ENCODE peak calls at places on chromosomes 5 and 9, in six cellular contexts. G, J, H, K, Y and N are unnamed samples.

GRCh38 chr9:121769939-121770338 is 118.5 kb downstream of the DAB2IP start:
- DNase-seq in Y (no peak), J (no peak), H (no peak), G (no peak), K (no peak), N (no peak)

GRCh38 chr9:134317431-134318414 is 8.5 kb upstream of the RXRA start:
- DNase-seq in K (no peak), G (no peak), Y (no peak), H (no peak), J (no peak), N (peak; percentile 73)

GRCh38 chr9:131107760-131108159 is 11.4 kb downstream of the AIF1L start:
- DNase-seq in K (no peak), G (no peak), J (no peak), Y (no peak), H (no peak), N (no peak)

GRCh38 chr9:136545065-136545965 is 533 bp downstream of the NOTCH1 start:
- DNase-seq in H (peak; percentile 28), K (peak; percentile 54), G (no peak), J (no peak), Y (no peak), N (no peak)

GRCh38 chr5:144237851-144238250 is 67.2 kb downstream of the KCTD16 start:
- DNase-seq in K (no peak), J (peak; percentile 16), G (no peak), Y (no peak), H (no peak), N (peak; percentile 1)

GRCh38 chr5:108481355-108481931 is 99.5 kb upstream of the FBXL17 start:
- DNase-seq in K (no peak), Y (no peak), J (no peak), H (peak; percentile 39), G (no peak), N (no peak)

GRCh38 chr9:112233769-112234168 is 58.7 kb upstream of the SUSD1 start:
- DNase-seq in Y (no peak), G (no peak), K (no peak), H (no peak), J (peak; percentile 78), N (peak; percentile 62)

GRCh38 chr5:36897616-36898015 is 21.0 kb downstream of the NIPBL start:
- DNase-seq in G (no peak), J (no peak), K (no peak), H (no peak), Y (no peak), N (peak; percentile 41)

GRCh38 chr9:133207540-133208170 is 1.4 kb downstream of the OBP2B start:
- DNase-seq in G (no peak), J (no peak), K (no peak), H (no peak), Y (no peak), N (no peak)

GRCh38 chr9:125687464-125687863 is 19.5 kb downstream of the MAPKAP1 start:
- DNase-seq in H (no peak), K (no peak), G (no peak), J (no peak), Y (no peak), N (no peak)

GRCh38 chr5:68187268-68188055 is 28.1 kb upstream of the PIK3R1 start:
- DNase-seq in G (peak; percentile 42), Y (no peak), H (no peak), J (no peak), K (no peak), N (peak; percentile 73)

GRCh38 chr9:16509946-16510504 is 360.4 kb downstream of the BNC2 start:
- DNase-seq in H (no peak), Y (no peak), K (no peak), G (no peak), J (no peak), N (peak; percentile 96)

GRCh38 chr5:56749842-56750241 is 65.5 kb upstream of the MAP3K1 start:
- DNase-seq in K (no peak), G (no peak), H (no peak), Y (no peak), J (no peak), N (no peak)

GRCh38 chr9:16628421-16628820 is 242.0 kb downstream of the BNC2 start:
- DNase-seq in K (no peak), J (no peak), G (no peak), H (no peak), Y (no peak), N (no peak)

GRCh38 chr5:35789732-35790461 is 66.8 kb upstream of the IL7R start:
- DNase-seq in K (no peak), G (no peak), J (no peak), H (no peak), Y (no peak), N (peak; percentile 41)

GRCh38 chr5:87411586-87412416 is 929 bp downstream of the CCNH start:
- DNase-seq in Y (no peak), J (no peak), H (peak; percentile 58), G (peak; percentile 14), K (peak; percentile 50), N (peak; percentile 72)

GRCh38 chr5:2666081-2666480 is 85.4 kb downstream of the IRX2 start:
- DNase-seq in K (no peak), G (no peak), J (no peak), Y (no peak), H (no peak), N (no peak)

GRCh38 chr5:113050606-113051391 is 74.2 kb downstream of the DCP2 start:
- DNase-seq in Y (no peak), K (no peak), J (peak; percentile 61), G (no peak), H (no peak), N (peak; percentile 88)

GRCh38 chr9:130904070-130905044 is 7.7 kb upstream of the QRFP start:
- DNase-seq in H (no peak), J (no peak), K (no peak), G (no peak), Y (no peak), N (no peak)

GRCh38 chr9:556675-557074 is 284.8 kb upstream of the DMRT1 start:
- DNase-seq in K (no peak), J (no peak), H (no peak), Y (no peak), G (no peak), N (no peak)